ENCODE peak calls at places on chromosome 12, in seven cellular contexts. D, S, M, U, W, K and R are unnamed samples.

GRCh38 chr12:106673151-106673550 is 90.3 kb downstream of the RFX4 start:
- DNase-seq in D (no peak), S (no peak), M (no peak), U (no peak), W (no peak), K (no peak), R (no peak)

GRCh38 chr12:67921286-67921685 is 68.0 kb upstream of the IFNG-AS1 start:
- DNase-seq in D (no peak), S (no peak), M (no peak), U (no peak), W (no peak), K (no peak), R (no peak)

GRCh38 chr12:54060975-54061778 is 7.5 kb downstream of the HOXC4 start:
- DNase-seq in D (no peak), S (no peak), M (no peak), U (no peak), W (no peak), K (no peak), R (no peak)

GRCh38 chr12:74412607-74413230 is 124.9 kb upstream of the ATXN7L3B start:
- DNase-seq in D (peak), S (no peak), M (no peak), U (no peak), W (no peak), K (no peak), R (no peak)

GRCh38 chr12:12461923-12462315 is 100.7 kb downstream of the DUSP16 start:
- DNase-seq in D (no peak), S (no peak), M (no peak), U (no peak), W (no peak), K (no peak), R (no peak)

GRCh38 chr12:46269429-46270241 is 792 bp upstream of the SLC38A1 start:
- DNase-seq in D (no peak), S (peak), M (no peak), U (no peak), W (no peak), K (peak), R (no peak)

GRCh38 chr12:90460681-90461080 is 494.3 kb downstream of the CCER1 start:
- DNase-seq in D (no peak), S (no peak), M (no peak), U (no peak), W (no peak), K (no peak), R (no peak)

GRCh38 chr12:6219980-6220379 is 19.8 kb downstream of the CD9 start:
- DNase-seq in D (no peak), S (no peak), M (no peak), U (no peak), W (peak), K (no peak), R (no peak)

GRCh38 chr12:22231836-22232235 is 102.7 kb downstream of the ST8SIA1 start:
- DNase-seq in D (no peak), S (no peak), M (no peak), U (no peak), W (no peak), K (no peak), R (no peak)

GRCh38 chr12:111773801-111774551 is 7.2 kb downstream of the ALDH2 start:
- DNase-seq in D (no peak), S (no peak), M (peak), U (peak), W (peak), K (no peak), R (peak)

GRCh38 chr12:102917026-102917787 is at the start of gene PAH:
- DNase-seq in D (peak), S (peak), M (peak), U (peak), W (no peak), K (no peak), R (no peak)

GRCh38 chr12:59834659-59835474 is 239.0 kb downstream of the SLC16A7 start:
- DNase-seq in D (peak), S (peak), M (no peak), U (no peak), W (no peak), K (no peak), R (no peak)

GRCh38 chr12:47307680-47308399 is 228.1 kb upstream of the AMIGO2 start:
- DNase-seq in D (peak), S (peak), M (peak), U (peak), W (no peak), K (peak), R (no peak)

GRCh38 chr12:57153420-57153997 is 6.1 kb upstream of the LRP1-AS start:
- DNase-seq in D (no peak), S (no peak), M (no peak), U (no peak), W (no peak), K (no peak), R (no peak)
- H3K27ac ChIP-seq in D (no peak), S (no peak), M (no peak), U (peak), W (peak), K (no peak), R (peak)

DNA sequence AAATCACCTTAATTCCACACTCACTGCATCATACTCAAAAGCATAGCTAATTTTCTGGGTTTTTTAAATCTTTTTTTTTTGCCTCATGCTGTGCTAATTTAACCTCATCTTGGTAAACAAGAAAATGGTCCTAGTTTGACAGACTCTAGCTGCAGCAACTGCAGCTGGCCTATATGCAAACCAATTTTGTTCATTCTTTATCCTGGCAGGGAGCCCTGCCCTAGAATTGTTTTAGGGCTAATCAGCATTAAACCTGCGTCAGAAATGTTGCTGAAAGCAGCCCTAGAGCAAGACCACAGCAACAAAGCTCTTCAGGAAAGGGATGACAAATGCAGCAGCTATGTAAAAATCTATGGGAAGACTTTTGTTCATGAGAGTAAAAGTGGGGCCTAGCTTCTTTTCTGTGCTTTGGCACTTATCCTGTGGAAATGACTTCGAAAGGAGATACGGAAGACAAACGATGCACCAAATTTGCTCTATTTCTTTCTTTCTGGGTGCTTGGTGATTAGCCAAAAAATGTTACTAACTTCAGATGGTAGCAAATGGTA is 72.2 kb downstream of the DENND5B start:
- DNase-seq in D (peak), S (no peak), M (peak), U (no peak), W (peak), K (no peak), R (no peak)
- H3K27ac ChIP-seq in D (peak), S (no peak), M (no peak), U (no peak), W (no peak), K (no peak), R (peak)

DNA sequence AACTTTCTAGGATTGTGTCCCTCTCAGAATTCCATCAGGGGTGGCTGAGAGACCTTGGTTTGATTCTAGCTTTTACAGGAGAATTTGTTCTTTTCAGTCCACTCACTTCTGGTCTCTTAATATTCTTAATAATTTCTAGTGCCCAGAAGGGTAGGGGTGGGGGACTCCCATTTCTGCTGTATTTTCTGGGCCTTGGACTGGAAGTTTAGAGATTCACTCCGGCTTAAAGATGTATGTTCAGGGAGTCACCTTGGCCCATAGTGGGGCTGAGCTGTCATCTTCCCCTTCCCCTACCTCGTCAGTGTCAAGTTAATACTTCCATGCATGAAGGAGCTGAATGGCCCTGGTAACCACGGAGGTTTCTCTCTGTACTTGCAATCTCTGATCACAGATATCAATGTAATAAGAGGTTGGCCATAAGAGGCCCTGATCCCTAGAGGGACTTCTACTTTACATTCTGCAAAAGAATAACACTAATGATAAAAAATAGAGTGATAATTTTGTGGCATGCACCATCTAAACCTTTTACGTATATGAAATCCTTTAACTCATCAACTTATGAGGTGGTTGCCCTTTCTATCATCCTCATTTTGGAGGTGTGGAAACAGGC is 6.7 kb downstream of the KRT81 start:
- DNase-seq in D (no peak), S (no peak), M (no peak), U (peak), W (no peak), K (no peak), R (no peak)
- H3K27ac ChIP-seq in D (no peak), S (no peak), M (no peak), U (no peak), W (no peak), K (no peak), R (no peak)

GRCh38 chr12:104182621-104183378 is 32.8 kb upstream of the TXNRD1 start:
- DNase-seq in D (no peak), S (no peak), M (peak), U (no peak), W (no peak), K (no peak), R (no peak)
- H3K27ac ChIP-seq in D (no peak), S (no peak), M (peak), U (peak), W (no peak), K (no peak), R (no peak)